ENCODE peak calls at places on chromosomes 11 and 22, in nine cellular contexts. One of them, this sample, is unnamed.

GRCh38 chr11:94519478-94520084 is 7.3 kb downstream of the C11orf97 start:
- DNase-seq in brain microvascular endothelial cell: peak; percentile 42
- DNase-seq in stomach: no peak
- DNase-seq in uterus: no peak
- DNase-seq in hepatocyte: peak; percentile 52
- DNase-seq in IMR-90: peak; percentile 49
- DNase-seq in tibial artery: no peak
- DNase-seq in heart right ventricle: no peak
- DNase-seq in cardiac muscle cell: peak; percentile 56
- DNase-seq in this sample: no peak

GRCh38 chr22:31193092-31193491 is 19.0 kb upstream of the LIMK2 start:
- DNase-seq in cardiac muscle cell: peak; percentile 47
- DNase-seq in uterus: no peak
- DNase-seq in heart right ventricle: no peak
- DNase-seq in stomach: no peak
- DNase-seq in tibial artery: no peak
- DNase-seq in brain microvascular endothelial cell: no peak
- DNase-seq in hepatocyte: no peak
- DNase-seq in IMR-90: no peak
- DNase-seq in this sample: no peak

GRCh38 chr22:21755855-21756284 is 20.3 kb upstream of the YPEL1 start:
- DNase-seq in cardiac muscle cell: no peak
- DNase-seq in IMR-90: peak; percentile 90
- DNase-seq in tibial artery: no peak
- DNase-seq in uterus: no peak
- DNase-seq in hepatocyte: no peak
- DNase-seq in brain microvascular endothelial cell: peak; percentile 92
- DNase-seq in heart right ventricle: no peak
- DNase-seq in stomach: no peak
- DNase-seq in this sample: peak; percentile 85

GRCh38 chr22:39041908-39042307 is 1.2 kb downstream of the APOBEC3F start:
- DNase-seq in hepatocyte: no peak
- DNase-seq in tibial artery: no peak
- DNase-seq in cardiac muscle cell: no peak
- DNase-seq in heart right ventricle: no peak
- DNase-seq in stomach: no peak
- DNase-seq in IMR-90: no peak
- DNase-seq in brain microvascular endothelial cell: no peak
- DNase-seq in uterus: no peak
- DNase-seq in this sample: no peak

GRCh38 chr11:44300881-44301855 is 8.8 kb downstream of the ALX4 start:
- DNase-seq in stomach: no peak
- DNase-seq in IMR-90: no peak
- DNase-seq in cardiac muscle cell: no peak
- DNase-seq in tibial artery: no peak
- DNase-seq in brain microvascular endothelial cell: no peak
- DNase-seq in uterus: no peak
- DNase-seq in hepatocyte: no peak
- DNase-seq in heart right ventricle: no peak
- DNase-seq in this sample: no peak

GRCh38 chr11:122847437-122847836 is 9.1 kb downstream of the CRTAM start:
- DNase-seq in tibial artery: no peak
- DNase-seq in brain microvascular endothelial cell: no peak
- DNase-seq in uterus: no peak
- DNase-seq in hepatocyte: no peak
- DNase-seq in stomach: no peak
- DNase-seq in cardiac muscle cell: no peak
- DNase-seq in IMR-90: no peak
- DNase-seq in heart right ventricle: no peak
- DNase-seq in this sample: no peak

GRCh38 chr11:16863382-16863781 is 124.9 kb downstream of the C11orf58 start:
- DNase-seq in brain microvascular endothelial cell: peak; percentile 12
- DNase-seq in IMR-90: no peak
- DNase-seq in hepatocyte: peak; percentile 66
- DNase-seq in tibial artery: no peak
- DNase-seq in uterus: no peak
- DNase-seq in heart right ventricle: peak; percentile 52
- DNase-seq in cardiac muscle cell: peak; percentile 47
- DNase-seq in stomach: no peak
- DNase-seq in this sample: no peak

GRCh38 chr11:45147017-45147728 is 734 bp downstream of the PRDM11 start:
- DNase-seq in tibial artery: peak; percentile 96
- DNase-seq in brain microvascular endothelial cell: peak; percentile 88
- DNase-seq in uterus: peak; percentile 96
- DNase-seq in heart right ventricle: peak; percentile 94
- DNase-seq in hepatocyte: peak; percentile 98
- DNase-seq in cardiac muscle cell: peak; percentile 96
- DNase-seq in IMR-90: peak; percentile 94
- DNase-seq in stomach: peak; percentile 97
- DNase-seq in this sample: peak; percentile 78

GRCh38 chr11:128326791-128327190 is 260.6 kb downstream of the ETS1 start:
- DNase-seq in stomach: no peak
- DNase-seq in IMR-90: no peak
- DNase-seq in brain microvascular endothelial cell: no peak
- DNase-seq in cardiac muscle cell: no peak
- DNase-seq in hepatocyte: no peak
- DNase-seq in tibial artery: no peak
- DNase-seq in uterus: no peak
- DNase-seq in heart right ventricle: no peak
- DNase-seq in this sample: no peak

GRCh38 chr22:50267591-50268390 is 2.4 kb downstream of the MAPK11 start:
- DNase-seq in cardiac muscle cell: peak; percentile 67
- DNase-seq in brain microvascular endothelial cell: no peak
- DNase-seq in uterus: peak; percentile 71
- DNase-seq in IMR-90: peak; percentile 38
- DNase-seq in hepatocyte: peak; percentile 81
- DNase-seq in tibial artery: no peak
- DNase-seq in heart right ventricle: peak; percentile 61
- DNase-seq in stomach: peak; percentile 72
- DNase-seq in this sample: peak; percentile 32

GRCh38 chr22:23401910-23402274 is 178.2 kb downstream of the IGLL1 start:
- DNase-seq in IMR-90: no peak
- DNase-seq in cardiac muscle cell: no peak
- DNase-seq in stomach: no peak
- DNase-seq in tibial artery: no peak
- DNase-seq in hepatocyte: no peak
- DNase-seq in heart right ventricle: no peak
- DNase-seq in uterus: no peak
- DNase-seq in brain microvascular endothelial cell: no peak
- DNase-seq in this sample: no peak

GRCh38 chr22:23403720-23404688 is 176.1 kb downstream of the IGLL1 start:
- DNase-seq in IMR-90: no peak
- DNase-seq in stomach: no peak
- DNase-seq in heart right ventricle: no peak
- DNase-seq in uterus: no peak
- DNase-seq in tibial artery: no peak
- DNase-seq in cardiac muscle cell: peak; percentile 18
- DNase-seq in brain microvascular endothelial cell: no peak
- DNase-seq in hepatocyte: no peak
- DNase-seq in this sample: no peak

GRCh38 chr22:23402275-23403151 is 177.6 kb downstream of the IGLL1 start:
- DNase-seq in tibial artery: no peak
- DNase-seq in stomach: peak; percentile 75
- DNase-seq in IMR-90: peak; percentile 19
- DNase-seq in hepatocyte: peak; percentile 97
- DNase-seq in brain microvascular endothelial cell: peak; percentile 28
- DNase-seq in uterus: peak; percentile 45
- DNase-seq in heart right ventricle: peak; percentile 26
- DNase-seq in cardiac muscle cell: peak; percentile 90
- DNase-seq in this sample: peak; percentile 54

GRCh38 chr22:23404689-23405365 is 175.3 kb downstream of the IGLL1 start:
- DNase-seq in hepatocyte: no peak
- DNase-seq in brain microvascular endothelial cell: peak; percentile 13
- DNase-seq in stomach: peak; percentile 42
- DNase-seq in heart right ventricle: peak; percentile 24
- DNase-seq in IMR-90: peak; percentile 40
- DNase-seq in tibial artery: no peak
- DNase-seq in cardiac muscle cell: peak; percentile 91
- DNase-seq in uterus: no peak
- DNase-seq in this sample: no peak

DNA sequence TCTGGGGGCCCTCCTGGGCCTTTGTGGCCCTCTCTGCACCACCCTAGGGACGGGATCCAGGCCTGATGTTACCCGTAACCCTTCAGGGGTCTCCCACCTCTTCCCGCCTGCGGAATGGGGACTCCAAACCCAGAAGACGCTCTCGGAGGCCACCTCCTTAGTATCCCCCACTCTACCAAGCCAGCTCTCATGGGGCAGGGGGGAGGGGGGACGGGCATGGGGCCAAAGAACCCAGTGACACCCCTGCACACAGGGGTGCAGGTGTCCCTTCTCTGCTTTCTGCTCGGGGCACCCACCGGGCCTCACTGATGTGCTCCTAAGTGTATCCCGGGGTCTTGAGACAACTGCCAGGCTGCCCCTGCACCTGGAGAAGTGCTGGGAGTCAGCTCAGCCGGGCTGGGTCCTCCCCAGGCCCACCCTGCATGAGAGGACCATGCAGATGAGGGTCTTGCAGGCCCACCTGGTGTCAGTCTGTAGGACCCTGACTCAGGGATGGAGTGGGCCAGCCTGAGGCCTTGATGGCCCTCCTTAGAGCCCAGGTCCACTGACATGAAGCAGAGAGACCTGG is 176.9 kb downstream of the IGLL1 start:
- DNase-seq in stomach: no peak
- DNase-seq in tibial artery: no peak
- DNase-seq in uterus: no peak
- DNase-seq in IMR-90: no peak
- DNase-seq in hepatocyte: no peak
- DNase-seq in brain microvascular endothelial cell: no peak
- DNase-seq in heart right ventricle: no peak
- DNase-seq in cardiac muscle cell: no peak
- DNase-seq in this sample: no peak
- H3K4me3 ChIP-seq in stomach: no peak overlapping the region
- H3K4me3 ChIP-seq in tibial artery: no peak overlapping the region
- H3K4me3 ChIP-seq in uterus: no peak overlapping the region
- H3K4me3 ChIP-seq in IMR-90: no peak overlapping the region
- H3K4me3 ChIP-seq in hepatocyte: no peak overlapping the region
- H3K4me3 ChIP-seq in brain microvascular endothelial cell: no peak overlapping the region
- H3K4me3 ChIP-seq in heart right ventricle: no peak overlapping the region
- H3K4me3 ChIP-seq in cardiac muscle cell: peak overlapping the region; percentile 18
- H3K4me3 ChIP-seq in this sample: no peak overlapping the region

GRCh38 chr11:47768090-47768620 is 1.0 kb upstream of the FNBP4 start:
- DNase-seq in stomach: peak; percentile 49
- DNase-seq in uterus: peak; percentile 45
- DNase-seq in heart right ventricle: peak; percentile 85
- DNase-seq in brain microvascular endothelial cell: peak; percentile 53
- DNase-seq in IMR-90: peak; percentile 61
- DNase-seq in tibial artery: peak; percentile 70
- DNase-seq in cardiac muscle cell: peak; percentile 76
- DNase-seq in hepatocyte: peak; percentile 61
- DNase-seq in this sample: peak; percentile 71
- TF ChIP-seq CTCF in stomach: no peak
- TF ChIP-seq CTCF in uterus: no peak
- TF ChIP-seq CTCF in heart right ventricle: no peak
- TF ChIP-seq CTCF in brain microvascular endothelial cell: peak; percentile 14
- TF ChIP-seq CTCF in IMR-90: no peak
- TF ChIP-seq CTCF in tibial artery: no peak
- TF ChIP-seq CTCF in cardiac muscle cell: peak; percentile 3
- TF ChIP-seq CTCF in hepatocyte: no peak
- TF ChIP-seq CTCF in this sample: no peak

DNA sequence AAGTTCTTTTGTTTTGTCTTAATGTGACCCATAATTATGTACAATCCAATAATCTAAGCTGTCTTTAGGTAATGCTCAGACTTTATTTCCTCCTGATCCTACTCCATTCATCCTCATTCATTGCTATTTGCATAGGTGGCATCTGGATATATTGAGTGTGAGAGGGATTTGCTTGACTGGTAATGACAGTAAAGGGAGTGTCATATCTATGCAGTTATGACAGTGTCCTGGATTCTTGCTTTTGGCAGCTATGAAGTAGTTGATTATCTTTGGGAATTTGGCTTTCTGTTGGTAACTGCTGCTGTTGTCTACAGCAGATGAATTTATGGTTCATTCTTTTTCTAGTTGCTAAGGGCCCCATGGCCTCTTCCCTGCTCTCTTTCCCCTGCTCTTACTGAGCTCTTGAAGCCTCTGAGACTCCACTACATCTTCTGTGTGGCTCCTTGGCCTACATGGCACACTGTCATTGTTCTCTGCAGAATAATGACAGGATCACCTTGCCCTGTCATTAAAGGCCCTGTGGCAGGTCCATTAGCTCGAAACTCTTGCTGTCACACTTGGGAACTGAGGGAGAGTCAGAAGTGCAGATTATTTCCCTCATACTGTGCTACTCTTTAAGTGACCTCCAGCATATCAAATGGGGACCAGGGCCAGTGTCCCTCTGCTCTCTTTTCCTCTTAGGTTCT is 20.1 kb upstream of the ACAT1 start:
- DNase-seq in IMR-90: no peak
- DNase-seq in tibial artery: no peak
- DNase-seq in stomach: no peak
- DNase-seq in hepatocyte: no peak
- DNase-seq in uterus: no peak
- DNase-seq in cardiac muscle cell: no peak
- DNase-seq in brain microvascular endothelial cell: no peak
- DNase-seq in heart right ventricle: no peak
- DNase-seq in this sample: no peak
- H3K36me3 ChIP-seq in IMR-90: peaks cover 24% of the 10 kb centered on the region
- H3K36me3 ChIP-seq in tibial artery: peaks cover 65% of the 10 kb centered on the region
- H3K36me3 ChIP-seq in stomach: peaks cover 96% of the 10 kb centered on the region
- H3K36me3 ChIP-seq in hepatocyte: no peaks in the 10 kb centered on the region
- H3K36me3 ChIP-seq in uterus: no peaks in the 10 kb centered on the region
- H3K36me3 ChIP-seq in cardiac muscle cell: peaks cover 47% of the 10 kb centered on the region
- H3K36me3 ChIP-seq in brain microvascular endothelial cell: peaks cover 19% of the 10 kb centered on the region
- H3K36me3 ChIP-seq in heart right ventricle: no peaks in the 10 kb centered on the region
- H3K36me3 ChIP-seq in this sample: peaks cover 4% of the 10 kb centered on the region

DNA sequence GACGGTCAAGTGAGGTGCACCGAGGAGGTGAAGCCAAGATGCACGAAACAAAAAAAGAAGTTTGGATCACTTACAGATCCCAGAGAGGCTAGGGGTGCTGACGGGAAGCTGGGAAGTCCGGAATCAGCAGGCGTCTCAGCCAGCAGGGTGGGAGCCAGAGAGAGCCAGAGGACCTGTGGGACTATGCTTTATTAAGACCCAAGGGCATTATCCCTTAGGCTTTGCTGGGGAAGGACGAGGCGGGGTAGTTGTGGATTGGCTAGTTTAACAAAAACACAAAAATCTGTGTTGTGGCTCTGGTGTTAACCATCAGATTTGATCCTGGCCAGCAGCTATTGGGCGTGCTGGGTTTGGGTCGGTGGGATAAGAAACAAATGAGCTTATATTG is 427.1 kb downstream of the DYNC2H1 start:
- DNase-seq in heart right ventricle: no peak
- DNase-seq in uterus: no peak
- DNase-seq in brain microvascular endothelial cell: no peak
- DNase-seq in stomach: no peak
- DNase-seq in tibial artery: no peak
- DNase-seq in cardiac muscle cell: no peak
- DNase-seq in hepatocyte: no peak
- DNase-seq in IMR-90: no peak
- DNase-seq in this sample: no peak
- H3K4me3 ChIP-seq in heart right ventricle: peak overlapping the region; percentile 4
- H3K4me3 ChIP-seq in uterus: no peak overlapping the region
- H3K4me3 ChIP-seq in brain microvascular endothelial cell: no peak overlapping the region
- H3K4me3 ChIP-seq in stomach: no peak overlapping the region
- H3K4me3 ChIP-seq in tibial artery: peak overlapping the region; percentile 31
- H3K4me3 ChIP-seq in cardiac muscle cell: no peak overlapping the region
- H3K4me3 ChIP-seq in hepatocyte: no peak overlapping the region
- H3K4me3 ChIP-seq in IMR-90: no peak overlapping the region
- H3K4me3 ChIP-seq in this sample: no peak overlapping the region